ENCODE peak calls at places on chromosomes 12 and 14, in ten cellular contexts. C, T, H, V, N, Y, X, U, Q and Z are unnamed samples.
A peak's percentile ranks its signal among the peaks of the same experiment; 100 is the strongest.

GRCh38 chr14:104116544-104117340 is 21.6 kb upstream of the KIF26A start:
- DNase-seq in C (peak; percentile 90), T (no peak), H (no peak), V (no peak), N (no peak), Y (no peak), X (no peak), U (no peak), Q (no peak), Z (no peak)

GRCh38 chr14:65256714-65257113 is 154.4 kb upstream of the MAX start:
- DNase-seq in C (no peak), T (no peak), H (no peak), V (no peak), N (no peak), Y (no peak), X (no peak), U (no peak), Q (no peak), Z (no peak)

GRCh38 chr14:74653386-74654138 is 41.5 kb upstream of the LTBP2 start:
- DNase-seq in C (no peak), T (no peak), H (no peak), V (no peak), N (no peak), Y (no peak), X (no peak), U (no peak), Q (no peak), Z (no peak)

GRCh38 chr14:29788093-29788492 is 139.6 kb downstream of the PRKD1 start:
- DNase-seq in C (no peak), T (no peak), H (no peak), V (no peak), N (no peak), Y (no peak), X (no peak), U (no peak), Q (no peak), Z (no peak)

GRCh38 chr14:99468836-99469592 is 11.6 kb downstream of the SETD3 start:
- DNase-seq in C (no peak), T (no peak), H (no peak), V (no peak), N (no peak), Y (no peak), X (no peak), U (no peak), Q (no peak), Z (no peak)

GRCh38 chr12:90514325-90514724 is 440.7 kb downstream of the CCER1 start:
- DNase-seq in C (no peak), T (no peak), H (no peak), V (no peak), N (no peak), Y (no peak), X (no peak), U (no peak), Q (peak; percentile 4), Z (no peak)

GRCh38 chr14:79229383-79229875 is 981.9 kb downstream of the DIO2 start:
- DNase-seq in C (no peak), T (no peak), H (no peak), V (no peak), N (no peak), Y (no peak), X (no peak), U (no peak), Q (no peak), Z (no peak)

GRCh38 chr12:48193623-48194022 is 9.5 kb downstream of the OR10AD1 start:
- DNase-seq in C (no peak), T (no peak), H (no peak), V (no peak), N (no peak), Y (no peak), X (no peak), U (no peak), Q (no peak), Z (no peak)

GRCh38 chr12:118034429-118035193 is 18.1 kb downstream of the RFC5 start:
- DNase-seq in C (no peak), T (no peak), H (peak; percentile 22), V (peak; percentile 64), N (no peak), Y (no peak), X (no peak), U (no peak), Q (no peak), Z (no peak)

GRCh38 chr14:76920572-76921175 is 94.5 kb downstream of the LRRC74A start:
- DNase-seq in C (no peak), T (no peak), H (no peak), V (no peak), N (no peak), Y (no peak), X (no peak), U (peak; percentile 64), Q (peak; percentile 53), Z (peak; percentile 25)

GRCh38 chr12:57738661-57739237 is at the start of gene AGAP2:
- DNase-seq in C (no peak), T (no peak), H (peak; percentile 20), V (no peak), N (no peak), Y (no peak), X (no peak), U (no peak), Q (no peak), Z (no peak)

GRCh38 chr14:74562515-74563232 is 49.4 kb downstream of the LTBP2 start:
- DNase-seq in C (no peak), T (no peak), H (no peak), V (no peak), N (no peak), Y (no peak), X (no peak), U (no peak), Q (no peak), Z (no peak)

GRCh38 chr14:63893701-63894458 is 41.1 kb downstream of the SYNE2 start:
- DNase-seq in C (no peak), T (no peak), H (no peak), V (peak; percentile 90), N (no peak), Y (no peak), X (no peak), U (no peak), Q (peak; percentile 19), Z (no peak)

GRCh38 chr12:89884917-89885316 is 176.3 kb upstream of the ATP2B1 start:
- DNase-seq in C (no peak), T (no peak), H (no peak), V (no peak), N (no peak), Y (no peak), X (no peak), U (no peak), Q (no peak), Z (no peak)

GRCh38 chr12:72110814-72111615 is 161.2 kb upstream of the TRHDE start:
- DNase-seq in C (no peak), T (no peak), H (no peak), V (no peak), N (no peak), Y (no peak), X (no peak), U (no peak), Q (no peak), Z (no peak)

GRCh38 chr14:55840821-55841220 is 260.8 kb downstream of the KTN1 start:
- DNase-seq in C (no peak), T (no peak), H (no peak), V (no peak), N (no peak), Y (no peak), X (no peak), U (no peak), Q (no peak), Z (no peak)

GRCh38 chr14:61308198-61308597 is 13.2 kb upstream of the PRKCH start:
- DNase-seq in C (no peak), T (no peak), H (no peak), V (no peak), N (no peak), Y (no peak), X (no peak), U (no peak), Q (no peak), Z (no peak)

GRCh38 chr12:109762071-109762672 is 48.5 kb downstream of the FAM222A start:
- DNase-seq in C (peak; percentile 32), T (no peak), H (no peak), V (no peak), N (no peak), Y (no peak), X (no peak), U (no peak), Q (no peak), Z (no peak)

GRCh38 chr14:102371361-102371760 is 8.6 kb downstream of the TECPR2 start:
- DNase-seq in C (no peak), T (no peak), H (no peak), V (no peak), N (no peak), Y (no peak), X (no peak), U (no peak), Q (no peak), Z (no peak)

GRCh38 chr12:6072302-6072752 is 52.1 kb downstream of the VWF start:
- DNase-seq in C (no peak), T (no peak), H (no peak), V (no peak), N (no peak), Y (no peak), X (no peak), U (no peak), Q (peak; percentile 71), Z (no peak)

GRCh38 chr14:76829016-76829365 is 2.8 kb downstream of the LRRC74A start:
- DNase-seq in C (no peak), T (no peak), H (no peak), V (no peak), N (no peak), Y (no peak), X (no peak), U (no peak), Q (peak; percentile 55), Z (no peak)

GRCh38 chr14:101369194-101369915 is 191.9 kb upstream of the DIO3 start:
- DNase-seq in C (no peak), T (no peak), H (no peak), V (no peak), N (no peak), Y (no peak), X (no peak), U (no peak), Q (no peak), Z (no peak)

GRCh38 chr12:16324772-16325171 is 22.7 kb upstream of the MGST1 start:
- DNase-seq in C (no peak), T (no peak), H (no peak), V (no peak), N (no peak), Y (no peak), X (no peak), U (peak; percentile 72), Q (no peak), Z (no peak)

GRCh38 chr14:104333903-104334811 is 195.8 kb downstream of the KIF26A start:
- DNase-seq in C (peak; percentile 60), T (no peak), H (no peak), V (no peak), N (peak; percentile 11), Y (no peak), X (no peak), U (no peak), Q (no peak), Z (no peak)

GRCh38 chr12:132657004-132657727 is 30.0 kb downstream of the POLE start:
- DNase-seq in C (no peak), T (no peak), H (no peak), V (no peak), N (no peak), Y (no peak), X (no peak), U (no peak), Q (no peak), Z (no peak)

GRCh38 chr12:88816201-88816600 is 235.9 kb upstream of the KITLG start:
- DNase-seq in C (no peak), T (no peak), H (no peak), V (no peak), N (no peak), Y (no peak), X (no peak), U (no peak), Q (no peak), Z (peak; percentile 17)

GRCh38 chr12:116666305-116666673 is 71.6 kb downstream of the SPRING1 start:
- DNase-seq in C (no peak), T (no peak), H (no peak), V (no peak), N (no peak), Y (no peak), X (no peak), U (no peak), Q (no peak), Z (no peak)

GRCh38 chr14:73850940-73851339 is 691 bp upstream of the PTGR2 start:
- DNase-seq in C (no peak), T (no peak), H (no peak), V (peak; percentile 55), N (no peak), Y (no peak), X (no peak), U (peak; percentile 11), Q (no peak), Z (no peak)